ENCODE peak calls at places on chromosomes 7 and 10, in eight cellular contexts. One of them, this sample, is unnamed.

GRCh38 chr10:22849077-22849810 is 78.6 kb upstream of the ARMC3 start:
- DNase-seq in transverse colon: peak
- DNase-seq in fibroblast of lung: peak
- DNase-seq in GM23338: no peak
- DNase-seq in heart right ventricle: peak
- DNase-seq in left ventricle myocardium inferior: peak
- DNase-seq in A549: no peak
- DNase-seq in endothelial cell of umbilical vein: peak
- DNase-seq in this sample: no peak

GRCh38 chr7:73977626-73978618 is 50.1 kb upstream of the ELN start:
- DNase-seq in transverse colon: peak
- DNase-seq in fibroblast of lung: peak
- DNase-seq in GM23338: no peak
- DNase-seq in heart right ventricle: no peak
- DNase-seq in left ventricle myocardium inferior: no peak
- DNase-seq in A549: peak
- DNase-seq in endothelial cell of umbilical vein: no peak
- DNase-seq in this sample: no peak

GRCh38 chr10:95474228-95475002 is 86.8 kb downstream of the SORBS1 start:
- DNase-seq in transverse colon: no peak
- DNase-seq in fibroblast of lung: peak
- DNase-seq in GM23338: peak
- DNase-seq in heart right ventricle: peak
- DNase-seq in left ventricle myocardium inferior: no peak
- DNase-seq in A549: no peak
- DNase-seq in endothelial cell of umbilical vein: peak
- DNase-seq in this sample: no peak

GRCh38 chr10:105044902-105045301 is 403.8 kb downstream of the SORCS3 start:
- DNase-seq in transverse colon: no peak
- DNase-seq in fibroblast of lung: no peak
- DNase-seq in GM23338: no peak
- DNase-seq in heart right ventricle: no peak
- DNase-seq in left ventricle myocardium inferior: no peak
- DNase-seq in A549: no peak
- DNase-seq in endothelial cell of umbilical vein: no peak
- DNase-seq in this sample: no peak

GRCh38 chr7:121938429-121938996 is 65.6 kb downstream of the PTPRZ1 start:
- DNase-seq in transverse colon: no peak
- DNase-seq in fibroblast of lung: no peak
- DNase-seq in GM23338: peak
- DNase-seq in heart right ventricle: no peak
- DNase-seq in left ventricle myocardium inferior: no peak
- DNase-seq in A549: no peak
- DNase-seq in endothelial cell of umbilical vein: no peak
- DNase-seq in this sample: no peak

GRCh38 chr10:71964669-71965515 is 697 bp downstream of the CHST3 start:
- DNase-seq in transverse colon: peak
- DNase-seq in fibroblast of lung: peak
- DNase-seq in GM23338: peak
- DNase-seq in heart right ventricle: peak
- DNase-seq in left ventricle myocardium inferior: peak
- DNase-seq in A549: peak
- DNase-seq in endothelial cell of umbilical vein: peak
- DNase-seq in this sample: peak

GRCh38 chr7:130210181-130210935 is 2.7 kb downstream of the SSMEM1 start:
- DNase-seq in transverse colon: no peak
- DNase-seq in fibroblast of lung: peak
- DNase-seq in GM23338: no peak
- DNase-seq in heart right ventricle: no peak
- DNase-seq in left ventricle myocardium inferior: no peak
- DNase-seq in A549: no peak
- DNase-seq in endothelial cell of umbilical vein: no peak
- DNase-seq in this sample: no peak

GRCh38 chr7:1234794-1235500 is 2.3 kb downstream of the UNCX start:
- DNase-seq in transverse colon: no peak
- DNase-seq in fibroblast of lung: no peak
- DNase-seq in GM23338: peak
- DNase-seq in heart right ventricle: no peak
- DNase-seq in left ventricle myocardium inferior: no peak
- DNase-seq in A549: peak
- DNase-seq in endothelial cell of umbilical vein: no peak
- DNase-seq in this sample: no peak

GRCh38 chr7:23971031-23971430 is 261.0 kb downstream of the STK31 start:
- DNase-seq in transverse colon: no peak
- DNase-seq in fibroblast of lung: peak
- DNase-seq in GM23338: no peak
- DNase-seq in heart right ventricle: no peak
- DNase-seq in left ventricle myocardium inferior: no peak
- DNase-seq in A549: no peak
- DNase-seq in endothelial cell of umbilical vein: no peak
- DNase-seq in this sample: no peak

GRCh38 chr7:23966941-23967340 is 256.9 kb downstream of the STK31 start:
- DNase-seq in transverse colon: no peak
- DNase-seq in fibroblast of lung: no peak
- DNase-seq in GM23338: no peak
- DNase-seq in heart right ventricle: no peak
- DNase-seq in left ventricle myocardium inferior: no peak
- DNase-seq in A549: no peak
- DNase-seq in endothelial cell of umbilical vein: no peak
- DNase-seq in this sample: no peak

GRCh38 chr7:23969443-23969842 is 259.4 kb downstream of the STK31 start:
- DNase-seq in transverse colon: no peak
- DNase-seq in fibroblast of lung: no peak
- DNase-seq in GM23338: no peak
- DNase-seq in heart right ventricle: no peak
- DNase-seq in left ventricle myocardium inferior: no peak
- DNase-seq in A549: no peak
- DNase-seq in endothelial cell of umbilical vein: no peak
- DNase-seq in this sample: no peak

GRCh38 chr7:23970193-23970592 is 260.2 kb downstream of the STK31 start:
- DNase-seq in transverse colon: no peak
- DNase-seq in fibroblast of lung: no peak
- DNase-seq in GM23338: no peak
- DNase-seq in heart right ventricle: no peak
- DNase-seq in left ventricle myocardium inferior: no peak
- DNase-seq in A549: no peak
- DNase-seq in endothelial cell of umbilical vein: no peak
- DNase-seq in this sample: no peak

GRCh38 chr7:23967949-23968599 is 258.1 kb downstream of the STK31 start:
- DNase-seq in transverse colon: no peak
- DNase-seq in fibroblast of lung: no peak
- DNase-seq in GM23338: peak
- DNase-seq in heart right ventricle: no peak
- DNase-seq in left ventricle myocardium inferior: no peak
- DNase-seq in A549: no peak
- DNase-seq in endothelial cell of umbilical vein: no peak
- DNase-seq in this sample: no peak
- H3K4me3 ChIP-seq in transverse colon: no peak
- H3K4me3 ChIP-seq in fibroblast of lung: no peak
- H3K4me3 ChIP-seq in GM23338: no peak
- H3K4me3 ChIP-seq in heart right ventricle: no peak
- H3K4me3 ChIP-seq in left ventricle myocardium inferior: no peak
- H3K4me3 ChIP-seq in A549: no peak
- H3K4me3 ChIP-seq in endothelial cell of umbilical vein: no peak
- H3K4me3 ChIP-seq in this sample: no peak

GRCh38 chr10:88154596-88155250 is 291.3 kb downstream of the PTEN start:
- DNase-seq in transverse colon: no peak
- DNase-seq in fibroblast of lung: peak
- DNase-seq in GM23338: no peak
- DNase-seq in heart right ventricle: no peak
- DNase-seq in left ventricle myocardium inferior: no peak
- DNase-seq in A549: no peak
- DNase-seq in endothelial cell of umbilical vein: no peak
- DNase-seq in this sample: no peak
- H3K27ac ChIP-seq in transverse colon: no peak
- H3K27ac ChIP-seq in fibroblast of lung: peak
- H3K27ac ChIP-seq in GM23338: no peak
- H3K27ac ChIP-seq in heart right ventricle: no peak
- H3K27ac ChIP-seq in left ventricle myocardium inferior: no peak
- H3K27ac ChIP-seq in A549: no peak
- H3K27ac ChIP-seq in endothelial cell of umbilical vein: no peak
- H3K27ac ChIP-seq in this sample: no peak

GRCh38 chr7:48090095-48090805 is 1.2 kb downstream of the UPP1 start:
- DNase-seq in transverse colon: peak
- DNase-seq in fibroblast of lung: peak
- DNase-seq in GM23338: peak
- DNase-seq in heart right ventricle: peak
- DNase-seq in left ventricle myocardium inferior: peak
- DNase-seq in A549: peak
- DNase-seq in endothelial cell of umbilical vein: peak
- DNase-seq in this sample: peak
- H3K4me3 ChIP-seq in transverse colon: peak
- H3K4me3 ChIP-seq in fibroblast of lung: peak
- H3K4me3 ChIP-seq in GM23338: peak
- H3K4me3 ChIP-seq in heart right ventricle: peak
- H3K4me3 ChIP-seq in left ventricle myocardium inferior: peak
- H3K4me3 ChIP-seq in A549: peak
- H3K4me3 ChIP-seq in endothelial cell of umbilical vein: peak
- H3K4me3 ChIP-seq in this sample: peak

DNA sequence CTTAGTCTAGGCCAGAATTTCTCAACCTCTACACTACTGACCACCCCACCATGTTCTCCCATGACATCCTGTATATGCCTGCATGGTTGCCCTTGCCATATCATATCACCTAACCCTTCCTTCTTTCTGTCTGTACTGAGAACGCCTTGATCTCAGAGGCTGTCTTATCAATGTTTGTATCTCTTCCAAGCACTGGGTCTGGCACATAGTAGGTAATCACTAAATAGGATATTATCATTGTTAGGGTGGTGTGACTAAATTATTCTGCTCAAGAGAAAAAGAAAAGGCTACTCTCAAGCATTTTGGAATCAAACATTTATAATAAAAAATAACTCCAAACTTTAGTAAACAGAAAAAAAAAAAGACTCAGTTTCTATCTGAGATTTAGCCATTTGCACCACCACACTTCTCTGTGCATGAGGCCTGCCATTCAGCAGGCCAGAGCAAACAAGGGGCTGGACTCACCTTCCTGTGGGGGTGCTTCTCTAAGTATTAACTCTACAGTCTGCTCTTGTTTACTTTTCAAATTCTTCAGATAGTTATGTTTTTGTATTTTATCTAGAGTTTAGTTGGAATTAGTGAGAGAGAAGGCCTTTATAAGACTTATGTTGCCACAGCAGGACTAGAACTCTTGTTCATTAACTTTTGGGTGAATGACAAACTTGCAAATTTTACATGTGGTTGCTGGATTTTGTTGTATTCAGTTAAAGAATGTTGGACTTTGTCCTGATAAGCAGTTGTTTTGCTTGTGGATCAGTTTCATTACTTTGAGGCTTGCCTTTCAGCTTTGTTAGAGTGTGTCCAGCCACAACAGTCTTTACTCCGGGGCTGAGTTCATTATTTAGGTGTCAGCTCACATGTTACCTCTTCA is 5.4 kb downstream of the AGBL3 start:
- DNase-seq in transverse colon: no peak
- DNase-seq in fibroblast of lung: peak
- DNase-seq in GM23338: no peak
- DNase-seq in heart right ventricle: no peak
- DNase-seq in left ventricle myocardium inferior: no peak
- DNase-seq in A549: peak
- DNase-seq in endothelial cell of umbilical vein: peak
- DNase-seq in this sample: no peak
- H3K27ac ChIP-seq in transverse colon: peak
- H3K27ac ChIP-seq in fibroblast of lung: no peak
- H3K27ac ChIP-seq in GM23338: no peak
- H3K27ac ChIP-seq in heart right ventricle: peak
- H3K27ac ChIP-seq in left ventricle myocardium inferior: peak
- H3K27ac ChIP-seq in A549: peak
- H3K27ac ChIP-seq in endothelial cell of umbilical vein: no peak
- H3K27ac ChIP-seq in this sample: no peak

GRCh38 chr7:151246161-151247015 is 2.1 kb downstream of the SMARCD3 start:
- DNase-seq in transverse colon: no peak
- DNase-seq in fibroblast of lung: no peak
- DNase-seq in GM23338: peak
- DNase-seq in heart right ventricle: no peak
- DNase-seq in left ventricle myocardium inferior: no peak
- DNase-seq in A549: peak
- DNase-seq in endothelial cell of umbilical vein: no peak
- DNase-seq in this sample: no peak

GRCh38 chr7:151247611-151248176 is 800 bp downstream of the SMARCD3 start:
- DNase-seq in transverse colon: no peak
- DNase-seq in fibroblast of lung: peak
- DNase-seq in GM23338: no peak
- DNase-seq in heart right ventricle: no peak
- DNase-seq in left ventricle myocardium inferior: no peak
- DNase-seq in A549: no peak
- DNase-seq in endothelial cell of umbilical vein: no peak
- DNase-seq in this sample: no peak

GRCh38 chr7:151248191-151249033 is at the start of gene SMARCD3:
- DNase-seq in transverse colon: peak
- DNase-seq in fibroblast of lung: peak
- DNase-seq in GM23338: peak
- DNase-seq in heart right ventricle: peak
- DNase-seq in left ventricle myocardium inferior: peak
- DNase-seq in A549: peak
- DNase-seq in endothelial cell of umbilical vein: peak
- DNase-seq in this sample: peak

GRCh38 chr7:151245360-151246160 is 2.9 kb downstream of the SMARCD3 start:
- DNase-seq in transverse colon: peak
- DNase-seq in fibroblast of lung: no peak
- DNase-seq in GM23338: peak
- DNase-seq in heart right ventricle: no peak
- DNase-seq in left ventricle myocardium inferior: no peak
- DNase-seq in A549: no peak
- DNase-seq in endothelial cell of umbilical vein: peak
- DNase-seq in this sample: peak

DNA sequence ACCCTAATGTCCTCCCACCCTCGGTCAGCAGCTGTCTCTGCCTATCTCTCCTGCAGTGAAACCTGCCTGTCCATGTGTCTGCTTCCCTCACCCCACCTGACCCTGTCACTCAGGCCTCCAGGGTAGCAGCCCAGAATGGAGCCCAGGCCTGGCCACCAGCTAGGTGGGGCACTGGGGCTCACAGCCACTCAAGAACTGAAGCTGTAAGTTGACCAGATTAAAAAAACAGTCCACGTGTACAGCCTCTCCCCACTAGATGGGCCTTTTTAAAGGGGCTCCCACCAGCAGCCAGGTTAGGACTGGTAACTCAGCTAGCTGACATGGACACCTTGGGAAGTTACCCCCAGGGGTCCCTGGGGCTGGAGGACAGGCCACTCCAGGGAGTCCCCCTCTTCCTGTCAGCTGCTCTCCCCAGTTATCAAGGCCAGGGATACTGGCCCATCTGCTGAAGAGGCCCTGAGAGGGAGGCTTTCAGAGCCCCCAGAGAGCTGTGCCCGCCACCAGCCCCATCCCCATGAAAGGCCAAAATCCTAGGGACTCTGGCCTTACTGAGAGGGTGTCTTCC is 1.4 kb downstream of the SMARCD3 start:
- DNase-seq in transverse colon: no peak
- DNase-seq in fibroblast of lung: no peak
- DNase-seq in GM23338: no peak
- DNase-seq in heart right ventricle: no peak
- DNase-seq in left ventricle myocardium inferior: no peak
- DNase-seq in A549: no peak
- DNase-seq in endothelial cell of umbilical vein: no peak
- DNase-seq in this sample: peak
- H3K4me3 ChIP-seq in transverse colon: no peak
- H3K4me3 ChIP-seq in fibroblast of lung: peak
- H3K4me3 ChIP-seq in GM23338: no peak
- H3K4me3 ChIP-seq in heart right ventricle: peak
- H3K4me3 ChIP-seq in left ventricle myocardium inferior: peak
- H3K4me3 ChIP-seq in A549: no peak
- H3K4me3 ChIP-seq in endothelial cell of umbilical vein: no peak
- H3K4me3 ChIP-seq in this sample: peak

GRCh38 chr7:100003711-100004661 is 11.4 kb upstream of the ZKSCAN1 start:
- DNase-seq in transverse colon: peak
- DNase-seq in fibroblast of lung: no peak
- DNase-seq in GM23338: peak
- DNase-seq in heart right ventricle: no peak
- DNase-seq in left ventricle myocardium inferior: no peak
- DNase-seq in A549: peak
- DNase-seq in endothelial cell of umbilical vein: peak
- DNase-seq in this sample: no peak
- H3K27ac ChIP-seq in transverse colon: peak
- H3K27ac ChIP-seq in fibroblast of lung: no peak
- H3K27ac ChIP-seq in GM23338: no peak
- H3K27ac ChIP-seq in heart right ventricle: no peak
- H3K27ac ChIP-seq in left ventricle myocardium inferior: no peak
- H3K27ac ChIP-seq in A549: peak
- H3K27ac ChIP-seq in endothelial cell of umbilical vein: no peak
- H3K27ac ChIP-seq in this sample: no peak

This sample was measured in cardiac muscle cell.